ENCODE peak calls at places on chromosomes 11 and 22, in five cellular contexts. C is cardiac fibroblast, V is A673, L is AG04449, E is WTC11. R is an unnamed sample.

GRCh38 chr11:135027461-135027860 is 615.4 kb upstream of the B3GAT1 start:
- DNase-seq in C (peak; percentile 38), V (peak; percentile 53), L (no peak), E (peak; percentile 70), R (no peak)

GRCh38 chr22:43624144-43624998 is 187.7 kb downstream of the EFCAB6 start:
- DNase-seq in C (no peak), V (no peak), L (no peak), E (no peak), R (peak; percentile 73)

GRCh38 chr11:30346068-30346688 is 23.3 kb downstream of the ARL14EP start:
- DNase-seq in C (peak; percentile 74), V (peak; percentile 93), L (no peak), E (no peak), R (no peak)

GRCh38 chr11:30128269-30128932 is 102.4 kb upstream of the FSHB start:
- DNase-seq in C (peak; percentile 54), V (peak; percentile 78), L (no peak), E (no peak), R (no peak)

GRCh38 chr11:117600976-117601708 is 195.9 kb downstream of the DSCAML1 start:
- DNase-seq in C (no peak), V (no peak), L (no peak), E (no peak), R (no peak)

GRCh38 chr11:118241191-118242098 is 10.7 kb downstream of the MPZL3 start:
- DNase-seq in C (peak; percentile 20), V (no peak), L (no peak), E (no peak), R (no peak)

GRCh38 chr11:62832346-62833234 is at the start of gene TEX54:
- DNase-seq in C (no peak), V (no peak), L (no peak), E (no peak), R (peak; percentile 82)

GRCh38 chr22:22920910-22921550 is 33.4 kb downstream of the IGLL5 start:
- DNase-seq in C (no peak), V (no peak), L (no peak), E (no peak), R (no peak)

GRCh38 chr11:123434262-123434661 is 4.2 kb downstream of the GRAMD1B start:
- DNase-seq in C (no peak), V (peak; percentile 78), L (no peak), E (peak; percentile 48), R (no peak)

GRCh38 chr22:48264586-48264985 is 1502.1 kb downstream of the TBC1D22A start:
- DNase-seq in C (no peak), V (no peak), L (no peak), E (no peak), R (no peak)

GRCh38 chr11:2644844-2645778 is 54.7 kb downstream of the KCNQ1OT1 start:
- DNase-seq in C (no peak), V (no peak), L (no peak), E (no peak), R (no peak)

GRCh38 chr11:69418576-69419296 is 62.7 kb upstream of the LINC01488 start:
- DNase-seq in C (no peak), V (no peak), L (no peak), E (no peak), R (no peak)

GRCh38 chr11:45846974-45847907 is at the start of gene CRY2:
- DNase-seq in C (peak; percentile 99), V (peak; percentile 100), L (peak; percentile 93), E (peak; percentile 99), R (peak; percentile 100)

GRCh38 chr11:45846174-45846675 is 1.1 kb upstream of the CRY2 start:
- DNase-seq in C (no peak), V (no peak), L (no peak), E (no peak), R (no peak)

GRCh38 chr11:45850446-45850845 is 3.2 kb downstream of the CRY2 start:
- DNase-seq in C (peak; percentile 35), V (no peak), L (no peak), E (no peak), R (no peak)

GRCh38 chr11:45848654-45849081 is 1.4 kb downstream of the CRY2 start:
- DNase-seq in C (no peak), V (no peak), L (no peak), E (no peak), R (no peak)

GRCh38 chr11:45847908-45848316 is 637 bp downstream of the CRY2 start:
- DNase-seq in C (peak; percentile 78), V (peak; percentile 82), L (no peak), E (peak; percentile 51), R (no peak)
- TF ChIP-seq CTCF in C (peak; percentile 22), V (peak; percentile 37), L (peak; percentile 24), E (no peak), R (peak; percentile 23)

GRCh38 chr11:15913261-15913660 is 443.1 kb downstream of the SOX6 start:
- DNase-seq in C (no peak), V (peak; percentile 37), L (no peak), E (no peak), R (no peak)
- TF ChIP-seq CTCF in C (no peak), V (peak; percentile 25), L (no peak), E (no peak), R (peak; percentile 48)

DNA sequence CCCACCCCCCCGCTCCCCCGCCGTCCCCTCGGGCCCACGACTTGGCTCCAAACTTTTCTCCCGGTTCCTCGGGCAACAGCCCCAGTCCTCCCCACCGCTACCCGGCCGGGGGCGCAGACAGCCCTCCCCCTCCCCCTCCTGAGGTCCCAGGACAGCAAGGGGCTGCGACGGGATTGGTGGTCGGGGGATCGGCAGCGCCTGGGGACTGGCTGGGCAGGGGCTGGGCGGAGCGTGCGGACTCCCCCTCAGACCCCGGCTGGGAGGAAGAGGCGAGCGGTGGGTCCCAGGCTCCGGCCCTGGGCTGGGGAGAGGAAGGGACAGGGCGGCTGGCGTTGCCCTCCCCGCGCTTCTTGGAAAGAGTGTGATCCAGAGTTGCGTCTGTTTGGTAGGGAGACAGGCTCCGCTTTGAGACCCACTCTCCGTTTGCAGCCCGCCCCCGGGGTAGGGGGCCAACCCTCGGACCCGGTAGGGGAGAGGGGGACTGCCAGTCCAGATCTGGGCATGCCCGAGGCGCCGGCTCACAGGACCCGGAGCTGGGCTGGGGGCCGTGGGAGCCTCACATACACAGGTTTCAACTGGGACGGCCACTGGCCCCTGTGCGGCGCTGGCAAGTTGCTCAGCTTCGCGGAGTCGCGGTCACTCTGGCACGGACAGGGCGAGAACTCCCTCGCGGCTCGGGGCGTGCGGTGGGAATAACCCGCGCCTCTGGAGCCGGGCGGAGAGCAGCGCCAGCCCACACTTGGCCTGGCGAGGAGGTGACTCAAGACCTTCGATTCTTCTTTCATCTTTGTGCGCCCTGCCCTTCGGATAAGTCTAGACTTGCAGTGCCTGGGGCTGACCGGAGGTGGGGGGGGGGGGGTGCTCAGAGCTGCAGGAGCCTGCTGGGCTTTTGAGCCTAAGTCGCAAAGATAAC is 1.0 kb downstream of the TSKU start:
- DNase-seq in C (peak; percentile 64), V (peak; percentile 56), L (no peak), E (peak; percentile 90), R (peak; percentile 92)
- TF ChIP-seq CTCF in C (no peak), V (no peak), L (no peak), E (no peak), R (no peak)

DNA sequence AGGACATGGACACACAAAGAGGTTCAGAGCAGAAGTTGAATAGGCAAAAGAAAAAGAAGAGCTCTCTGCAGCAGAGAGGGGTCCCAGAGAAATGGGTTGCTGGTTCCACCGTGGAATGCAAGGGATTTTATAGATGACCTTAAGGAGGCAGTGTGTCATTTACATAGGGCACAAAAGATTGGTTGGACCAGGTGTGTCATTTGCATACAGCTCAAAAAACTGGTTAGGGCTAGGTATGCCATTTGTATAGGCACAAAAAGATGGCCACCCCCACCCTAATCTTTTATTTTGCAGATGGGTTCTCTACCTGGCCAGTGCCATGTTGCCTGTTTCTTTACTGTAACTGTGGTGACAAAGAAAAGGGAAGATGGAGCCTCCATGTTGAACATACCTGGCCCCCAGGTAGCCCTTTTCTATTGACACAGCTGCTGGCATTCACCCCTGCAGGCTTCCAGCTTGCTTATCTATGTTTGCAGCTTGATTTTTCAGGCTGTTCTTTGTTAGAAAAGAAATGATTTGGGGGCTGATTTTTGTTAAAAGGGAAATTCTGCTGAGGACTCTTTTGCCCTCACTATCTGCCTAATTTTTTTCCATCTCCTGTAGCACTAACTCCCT is 3.1 kb upstream of the CAVIN3 start:
- DNase-seq in C (no peak), V (no peak), L (no peak), E (peak; percentile 32), R (no peak)
- TF ChIP-seq CTCF in C (no peak), V (no peak), L (no peak), E (no peak), R (no peak)

GRCh38 chr22:37043828-37044538 is 7.6 kb upstream of the KCTD17 start:
- DNase-seq in C (peak; percentile 61), V (peak; percentile 38), L (no peak), E (peak; percentile 50), R (no peak)
- TF ChIP-seq CTCF in C (peak; percentile 70), V (peak; percentile 36), L (peak; percentile 62), E (no peak), R (no peak)

DNA sequence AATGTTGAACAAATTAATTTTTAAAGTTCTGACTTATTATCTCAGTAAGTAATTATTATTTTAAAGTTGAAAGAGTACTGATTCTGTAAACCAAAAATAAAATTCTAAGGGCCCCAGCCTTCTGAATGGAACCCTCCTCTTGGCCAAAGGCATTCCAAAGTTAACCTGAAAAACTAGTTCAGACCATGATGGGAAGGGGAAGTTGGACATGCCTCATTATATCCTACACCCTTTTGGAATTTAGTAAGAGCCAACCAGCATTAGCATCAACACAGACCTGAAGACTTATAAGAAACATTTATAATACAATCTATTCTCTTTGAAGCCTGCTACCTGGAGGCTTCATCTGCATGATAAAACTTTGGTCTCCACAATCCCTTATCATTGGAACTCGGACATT is 18.9 kb downstream of the LGR4 start:
- DNase-seq in C (no peak), V (no peak), L (no peak), E (no peak), R (no peak)
- TF ChIP-seq CTCF in C (no peak), V (no peak), L (no peak), E (no peak), R (no peak)

GRCh38 chr11:1581976-1582375 is 3.1 kb downstream of the KRTAP5-1 start:
- DNase-seq in C (no peak), V (no peak), L (no peak), E (no peak), R (no peak)
- TF ChIP-seq CTCF in C (no peak), V (no peak), L (no peak), E (no peak), R (no peak)

GRCh38 chr22:39361495-39361894 is 11.7 kb downstream of the SYNGR1 start:
- DNase-seq in C (no peak), V (no peak), L (no peak), E (no peak), R (no peak)
- TF ChIP-seq CTCF in C (no peak), V (no peak), L (no peak), E (no peak), R (no peak)

GRCh38 chr11:38296211-38296776 is 1698.3 kb upstream of the RAG2 start:
- DNase-seq in C (no peak), V (no peak), L (no peak), E (no peak), R (no peak)

GRCh38 chr11:38302564-38302963 is 1704.5 kb upstream of the RAG2 start:
- DNase-seq in C (no peak), V (no peak), L (no peak), E (no peak), R (no peak)

GRCh38 chr11:38300570-38300969 is 1702.5 kb upstream of the RAG2 start:
- DNase-seq in C (no peak), V (no peak), L (no peak), E (no peak), R (no peak)

DNA sequence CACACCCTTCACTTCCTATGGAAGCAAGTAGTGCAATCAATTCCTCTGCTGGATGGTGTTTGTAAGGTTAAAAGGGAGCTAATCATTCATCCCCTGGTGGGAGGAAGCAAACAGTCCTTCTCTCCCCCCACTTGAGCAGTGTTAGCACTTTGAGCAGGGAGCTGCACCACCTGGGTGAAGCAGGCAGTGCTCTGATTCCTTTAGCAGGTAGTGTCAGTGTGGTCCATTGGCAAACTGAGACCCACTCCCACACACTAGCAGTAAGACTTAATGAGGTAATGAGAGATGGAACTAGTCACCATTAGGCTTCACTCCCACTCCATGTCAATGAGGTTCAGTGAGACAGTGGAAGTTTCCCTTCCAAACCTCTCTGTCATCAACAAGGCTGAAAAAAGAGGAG is 1699.6 kb upstream of the RAG2 start:
- DNase-seq in C (no peak), V (no peak), L (no peak), E (no peak), R (no peak)
- TF ChIP-seq CTCF in C (no peak), V (no peak), L (no peak), E (no peak), R (no peak)